ENCODE peak calls at places on chromosome 13, in eight cellular contexts. L is astrocyte; A is cardiac muscle cell; U is prostate gland; O is CD8-positive, alpha-beta T cell; V is heart right ventricle; C is uterus; D is testis. X is an unnamed sample.

GRCh38 chr13:25692156-25692555 is 320.4 kb downstream of the ATP8A2 start:
- DNase-seq in L (no peak), A (no peak), U (no peak), O (no peak), V (no peak), C (no peak), D (no peak), X (no peak)

GRCh38 chr13:102400619-102401125 is 1.2 kb downstream of the FGF14 start:
- DNase-seq in L (no peak), A (no peak), U (no peak), O (no peak), V (no peak), C (peak), D (no peak), X (peak)

GRCh38 chr13:101499406-101499805 is 46.9 kb downstream of the ITGBL1 start:
- DNase-seq in L (no peak), A (no peak), U (no peak), O (no peak), V (no peak), C (no peak), D (no peak), X (no peak)

GRCh38 chr13:40668335-40668734 is 1.9 kb upstream of the FOXO1 start:
- DNase-seq in L (no peak), A (peak), U (peak), O (peak), V (peak), C (peak), D (peak), X (peak)

GRCh38 chr13:111049791-111050538 is 65.1 kb upstream of the ARHGEF7 start:
- DNase-seq in L (no peak), A (peak), U (peak), O (no peak), V (peak), C (no peak), D (peak), X (peak)

GRCh38 chr13:28301839-28302238 is 163.5 kb downstream of the PAN3 start:
- DNase-seq in L (no peak), A (no peak), U (no peak), O (no peak), V (no peak), C (no peak), D (no peak), X (no peak)

GRCh38 chr13:102195566-102196462 is 206.0 kb downstream of the FGF14 start:
- DNase-seq in L (peak), A (no peak), U (no peak), O (no peak), V (no peak), C (no peak), D (no peak), X (no peak)

GRCh38 chr13:74398599-74398998 is 264.4 kb upstream of the KLF12 start:
- DNase-seq in L (no peak), A (no peak), U (no peak), O (no peak), V (no peak), C (no peak), D (no peak), X (no peak)

GRCh38 chr13:73228546-73228945 is 169.7 kb downstream of the KLF5 start:
- DNase-seq in L (no peak), A (peak), U (no peak), O (peak), V (no peak), C (no peak), D (no peak), X (no peak)

GRCh38 chr13:74299688-74300087 is 165.5 kb upstream of the KLF12 start:
- DNase-seq in L (no peak), A (no peak), U (no peak), O (no peak), V (no peak), C (no peak), D (no peak), X (no peak)

GRCh38 chr13:22040810-22041364 is 370.0 kb downstream of the FGF9 start:
- DNase-seq in L (no peak), A (no peak), U (no peak), O (no peak), V (no peak), C (no peak), D (peak), X (no peak)

GRCh38 chr13:33758113-33758512 is 59.8 kb upstream of the RFC3 start:
- DNase-seq in L (no peak), A (no peak), U (no peak), O (no peak), V (no peak), C (no peak), D (no peak), X (no peak)

GRCh38 chr13:29434217-29434940 is 161.1 kb downstream of the SLC7A1 start:
- DNase-seq in L (no peak), A (no peak), U (no peak), O (no peak), V (no peak), C (no peak), D (no peak), X (no peak)

GRCh38 chr13:19810996-19811881 is 28.5 kb upstream of the PSPC1 start:
- DNase-seq in L (no peak), A (peak), U (no peak), O (no peak), V (no peak), C (no peak), D (no peak), X (no peak)

GRCh38 chr13:44140146-44140545 is 233.5 kb upstream of the SERP2 start:
- DNase-seq in L (no peak), A (no peak), U (peak), O (no peak), V (no peak), C (no peak), D (no peak), X (no peak)

GRCh38 chr13:100561599-100562204 is 26.9 kb downstream of the GGACT start:
- DNase-seq in L (no peak), A (no peak), U (no peak), O (no peak), V (no peak), C (no peak), D (no peak), X (no peak)

GRCh38 chr13:35887028-35887666 is 244.0 kb downstream of the DCLK1 start:
- DNase-seq in L (no peak), A (no peak), U (no peak), O (no peak), V (no peak), C (no peak), D (no peak), X (no peak)

GRCh38 chr13:73399347-73400216 is 340.8 kb downstream of the KLF5 start:
- DNase-seq in L (no peak), A (no peak), U (peak), O (no peak), V (no peak), C (no peak), D (no peak), X (no peak)

GRCh38 chr13:98098511-98098910 is 44.4 kb upstream of the FARP1 start:
- DNase-seq in L (peak), A (peak), U (no peak), O (no peak), V (no peak), C (no peak), D (no peak), X (no peak)

GRCh38 chr13:26785845-26786630 is 25.5 kb upstream of the GPR12 start:
- DNase-seq in L (no peak), A (peak), U (no peak), O (peak), V (peak), C (no peak), D (no peak), X (no peak)

GRCh38 chr13:27370305-27370853 is 54.0 kb upstream of the GTF3A start:
- DNase-seq in L (no peak), A (no peak), U (no peak), O (no peak), V (no peak), C (no peak), D (no peak), X (no peak)

GRCh38 chr13:72341904-72342303 is 385.5 kb downstream of the MZT1 start:
- DNase-seq in L (no peak), A (no peak), U (no peak), O (no peak), V (no peak), C (no peak), D (no peak), X (no peak)

GRCh38 chr13:111609631-111610030 is 289.2 kb downstream of the TEX29 start:
- DNase-seq in L (no peak), A (no peak), U (no peak), O (no peak), V (no peak), C (no peak), D (no peak), X (no peak)

GRCh38 chr13:35343417-35343816 is 133.1 kb downstream of the MAB21L1 start:
- DNase-seq in L (no peak), A (no peak), U (no peak), O (no peak), V (no peak), C (no peak), D (no peak), X (no peak)

GRCh38 chr13:100362371-100362770 is 226.2 kb downstream of the GGACT start:
- DNase-seq in L (no peak), A (no peak), U (no peak), O (no peak), V (no peak), C (no peak), D (no peak), X (no peak)

GRCh38 chr13:103883152-103883551 is 816.9 kb upstream of the SLC10A2 start:
- DNase-seq in L (peak), A (peak), U (peak), O (no peak), V (peak), C (peak), D (peak), X (peak)
- TF ChIP-seq CTCF in L (peak), A (peak), U (no peak), O (no peak), V (peak), C (peak), D (peak), X (peak)

DNA sequence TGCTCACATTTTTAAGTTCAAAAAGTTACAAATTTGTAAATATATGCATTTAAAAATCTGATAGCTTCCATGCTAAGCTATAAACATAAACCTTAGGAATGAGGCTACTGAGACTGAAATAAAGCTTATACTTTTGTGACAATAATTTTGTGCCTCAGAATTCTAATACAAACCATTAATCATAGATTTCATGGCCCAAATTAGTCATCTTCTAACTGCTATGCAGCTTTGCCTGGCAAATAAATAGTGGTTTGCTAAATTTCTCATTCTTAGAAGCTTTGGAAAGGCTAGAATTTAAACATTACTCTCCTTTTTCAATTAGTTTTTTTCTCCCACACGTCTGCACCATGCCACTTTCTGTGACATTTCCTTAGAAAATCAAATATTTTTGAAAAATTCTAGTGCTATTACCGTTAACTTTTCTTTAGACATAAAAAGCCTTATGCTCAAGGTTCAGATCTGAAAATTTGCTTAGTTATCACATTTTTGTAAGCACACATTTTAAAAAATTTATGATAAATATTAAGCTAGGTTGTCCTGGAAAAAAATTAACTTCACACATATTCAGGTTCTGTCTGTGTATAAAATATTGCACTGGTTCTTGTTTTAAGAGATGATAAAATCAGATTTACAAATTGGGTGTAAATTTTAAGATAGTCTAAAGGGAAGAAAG is 46.9 kb downstream of the FNDC3A start:
- DNase-seq in L (peak), A (no peak), U (no peak), O (no peak), V (no peak), C (no peak), D (no peak), X (no peak)
- H3K27ac ChIP-seq in L (peak), A (no peak), U (no peak), O (no peak), V (no peak), C (no peak), D (no peak), X (no peak)

GRCh38 chr13:77479326-77479725 is 56.2 kb upstream of the SCEL start:
- DNase-seq in L (no peak), A (no peak), U (no peak), O (no peak), V (no peak), C (no peak), D (no peak), X (no peak)

GRCh38 chr13:77477299-77477848 is 58.1 kb upstream of the SCEL start:
- DNase-seq in L (peak), A (no peak), U (no peak), O (no peak), V (no peak), C (no peak), D (no peak), X (no peak)

GRCh38 chr13:77480071-77480470 is 55.4 kb upstream of the SCEL start:
- DNase-seq in L (no peak), A (peak), U (no peak), O (no peak), V (no peak), C (no peak), D (no peak), X (no peak)

GRCh38 chr13:77476456-77476855 is 59.0 kb upstream of the SCEL start:
- DNase-seq in L (no peak), A (no peak), U (no peak), O (no peak), V (no peak), C (no peak), D (no peak), X (no peak)

DNA sequence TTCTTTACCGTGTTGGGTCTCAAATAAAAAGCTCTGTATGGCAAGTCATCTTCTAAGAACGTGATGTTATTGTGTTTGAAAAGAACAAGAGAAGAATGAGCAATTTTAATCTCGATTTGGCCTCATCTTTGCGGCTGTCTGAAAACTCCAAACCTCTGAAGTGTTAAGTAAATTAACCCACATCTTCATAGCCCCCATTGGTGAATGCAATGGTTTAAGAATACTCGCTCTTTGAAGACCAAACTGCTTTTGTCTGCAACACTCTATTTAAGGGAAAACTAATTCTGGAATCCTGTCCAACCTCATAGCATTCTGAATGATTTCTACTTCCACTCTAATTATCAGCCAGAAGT is 56.9 kb upstream of the SCEL start:
- DNase-seq in L (no peak), A (no peak), U (no peak), O (no peak), V (no peak), C (no peak), D (no peak), X (no peak)
- TF ChIP-seq CTCF in L (no peak), A (no peak), U (no peak), O (peak), V (peak), C (no peak), D (no peak), X (peak)

DNA sequence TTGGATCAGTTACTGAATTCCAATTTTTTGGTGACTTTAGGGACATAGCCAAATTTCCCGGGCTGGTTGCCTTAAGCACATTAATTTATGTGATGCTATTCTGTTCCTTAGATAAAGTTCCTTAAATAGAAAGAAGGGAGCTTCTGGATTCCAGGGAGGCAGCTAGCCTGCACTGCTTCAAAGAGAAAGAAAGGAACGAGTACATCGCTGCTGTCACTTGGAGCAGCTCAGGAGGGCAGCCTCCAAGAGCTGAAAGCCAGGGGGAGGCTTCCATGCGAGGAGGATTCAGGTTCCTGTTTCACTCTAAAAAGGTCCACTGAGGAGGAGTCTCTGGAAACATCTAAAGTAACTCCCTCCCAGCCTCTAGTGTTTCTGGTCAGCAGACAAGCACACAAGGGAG is 55.7 kb downstream of the FAM124A start:
- DNase-seq in L (no peak), A (no peak), U (no peak), O (no peak), V (no peak), C (peak), D (no peak), X (no peak)
- H3K27ac ChIP-seq in L (no peak), A (no peak), U (no peak), O (no peak), V (no peak), C (peak), D (no peak), X (no peak)

GRCh38 chr13:46321494-46322225 is 65.4 kb downstream of the RUBCNL start:
- DNase-seq in L (peak), A (peak), U (peak), O (peak), V (peak), C (peak), D (peak), X (peak)
- TF ChIP-seq CTCF in L (peak), A (peak), U (peak), O (peak), V (peak), C (peak), D (peak), X (peak)

GRCh38 chr13:92984151-92984550 is 242.5 kb upstream of the GPC6 start:
- DNase-seq in L (no peak), A (no peak), U (no peak), O (no peak), V (no peak), C (no peak), D (no peak), X (no peak)

GRCh38 chr13:92994056-92994455 is 232.6 kb upstream of the GPC6 start:
- DNase-seq in L (peak), A (peak), U (no peak), O (no peak), V (no peak), C (no peak), D (no peak), X (peak)

GRCh38 chr13:92991687-92992086 is 234.9 kb upstream of the GPC6 start:
- DNase-seq in L (peak), A (peak), U (no peak), O (no peak), V (no peak), C (no peak), D (no peak), X (no peak)

DNA sequence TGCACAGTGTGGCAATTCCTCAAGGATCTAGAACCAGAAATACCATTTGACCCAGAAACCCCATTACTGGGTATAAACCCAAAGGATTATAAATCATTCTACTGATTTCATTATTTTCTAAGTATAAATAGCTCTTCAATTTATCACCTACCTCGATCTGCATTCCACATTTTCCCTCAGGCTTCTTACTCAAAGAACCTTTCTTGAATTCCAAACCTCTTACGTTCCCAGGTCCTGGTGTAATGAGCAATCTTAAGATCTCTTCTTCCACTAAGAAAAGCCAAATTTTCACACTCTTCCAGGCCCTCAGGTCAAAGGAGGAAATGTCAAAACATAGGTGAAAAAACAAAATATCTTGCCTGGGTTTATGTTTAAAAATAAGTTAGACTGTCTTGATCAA is 237.3 kb upstream of the GPC6 start:
- DNase-seq in L (peak), A (no peak), U (no peak), O (no peak), V (no peak), C (no peak), D (no peak), X (no peak)
- H3K27ac ChIP-seq in L (no peak), A (no peak), U (no peak), O (no peak), V (no peak), C (no peak), D (no peak), X (no peak)

DNA sequence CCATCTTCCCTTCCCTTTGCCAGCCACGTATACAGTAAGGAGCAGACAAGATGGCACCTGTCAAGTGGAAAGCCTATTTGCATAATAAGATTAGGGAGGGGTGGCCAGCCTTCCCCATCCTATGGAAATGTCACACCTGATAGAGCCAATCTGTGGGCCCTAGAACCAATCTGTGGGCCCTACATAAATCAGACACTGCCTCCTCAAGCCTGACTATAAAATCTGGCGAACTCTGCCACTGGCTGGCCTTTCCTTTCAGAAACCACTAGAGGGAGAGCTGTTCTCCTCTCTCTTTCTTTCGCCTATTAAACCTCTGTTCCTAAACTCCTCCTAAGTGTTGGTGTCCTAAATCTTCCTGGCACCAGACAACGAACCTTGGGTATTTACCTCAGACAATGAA is 231.5 kb upstream of the KLHL1 start:
- DNase-seq in L (no peak), A (no peak), U (no peak), O (no peak), V (no peak), C (no peak), D (peak), X (no peak)
- TF ChIP-seq CTCF in L (peak), A (no peak), U (no peak), O (no peak), V (no peak), C (no peak), D (peak), X (no peak)

DNA sequence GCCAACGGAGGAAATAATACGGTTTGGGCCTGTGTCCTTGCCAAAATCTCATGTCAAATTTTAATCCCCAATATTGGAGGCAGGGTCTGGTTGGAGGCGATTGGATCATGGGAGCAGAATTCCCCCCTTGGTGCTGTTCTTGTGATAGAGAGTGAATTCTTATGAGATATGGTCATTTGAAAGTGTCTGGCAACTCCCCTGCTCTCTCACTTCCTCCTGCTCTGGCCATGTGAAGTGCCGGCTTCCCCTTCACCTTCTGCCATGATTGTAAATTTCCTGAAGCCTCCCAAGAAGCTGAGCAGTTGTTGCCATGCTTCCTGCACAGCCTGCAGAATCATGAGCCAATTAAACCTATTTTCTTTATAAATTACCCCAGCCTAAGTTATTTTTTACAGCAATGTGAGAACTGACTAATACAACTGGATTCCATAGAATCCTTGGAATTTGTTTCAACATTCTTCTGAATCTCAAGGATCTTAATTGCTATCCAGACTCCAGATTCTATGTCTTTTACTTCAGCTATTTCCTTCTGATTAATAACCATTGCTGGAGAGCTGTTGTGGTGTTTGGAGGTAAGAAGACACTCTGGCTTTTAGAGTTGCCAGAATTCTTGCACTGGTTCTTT is 328.1 kb downstream of the SLITRK5 start:
- DNase-seq in L (peak), A (peak), U (no peak), O (no peak), V (no peak), C (no peak), D (no peak), X (peak)
- H3K27ac ChIP-seq in L (peak), A (no peak), U (no peak), O (no peak), V (no peak), C (no peak), D (no peak), X (peak)

GRCh38 chr13:24220086-24220703 is 59.7 kb downstream of the SPATA13 start:
- DNase-seq in L (peak), A (peak), U (peak), O (no peak), V (peak), C (no peak), D (peak), X (peak)
- TF ChIP-seq CTCF in L (peak), A (peak), U (peak), O (peak), V (peak), C (peak), D (peak), X (peak)